ENCODE peak calls at places on chromosomes 1 and 21, in nine cellular contexts. Q is astrocyte of the cerebellum; F is activated naive CD4-positive, alpha-beta T cell treated with anti-CD3 and anti-CD28 coated beads, Interleukin-2, amount 10 ng/mL, durations not matched to agents 7 days and 5 days; G is amniotic epithelial cell; Z is mesendoderm; I is amygdala; R is T-helper 22 cell; B is H9; S is WTC11. D is an unnamed sample.

GRCh38 chr1:39980555-39981313 is 25.8 kb downstream of the MFSD2A start:
- DNase-seq in R (no peak), S (no peak), I (no peak), B (no peak), G (no peak), Z (peak), F (no peak), Q (no peak), D (no peak)

GRCh38 chr21:34110594-34111202 is 37.3 kb downstream of the MRPS6 start:
- DNase-seq in Z (no peak), S (no peak), B (no peak), G (no peak), Q (no peak), F (no peak), R (no peak), I (no peak), D (no peak)

GRCh38 chr1:20719871-20720620 is 2.2 kb upstream of the KIF17 start:
- DNase-seq in I (no peak), F (no peak), S (no peak), B (peak), G (no peak), Q (no peak), Z (no peak), R (no peak), D (no peak)

GRCh38 chr1:88983791-88984552 is 8.5 kb downstream of the KYAT3 start:
- DNase-seq in R (peak), B (no peak), Q (peak), Z (peak), G (peak), I (no peak), S (no peak), F (peak), D (no peak)

GRCh38 chr1:160704250-160704649 is 7.4 kb downstream of the CD48 start:
- DNase-seq in Q (no peak), G (peak), S (no peak), I (no peak), F (no peak), R (no peak), B (no peak), Z (no peak), D (no peak)

GRCh38 chr1:7579016-7579415 is 192.1 kb upstream of the VAMP3 start:
- DNase-seq in I (no peak), Z (no peak), G (no peak), R (no peak), F (peak), B (no peak), Q (no peak), S (no peak), D (no peak)

GRCh38 chr1:222042120-222042519 is 300.2 kb upstream of the DUSP10 start:
- DNase-seq in R (no peak), F (no peak), G (peak), Q (no peak), B (no peak), S (no peak), Z (no peak), I (no peak), D (no peak)

GRCh38 chr1:2229032-2229920 is 1.2 kb downstream of the SKI start:
- DNase-seq in F (peak), I (peak), Q (no peak), Z (peak), G (peak), S (peak), R (no peak), B (no peak), D (no peak)

GRCh38 chr1:5597991-5598823 is 394.0 kb downstream of the NPHP4 start:
- DNase-seq in G (no peak), F (no peak), Z (peak), S (no peak), R (no peak), I (no peak), Q (no peak), B (peak), D (no peak)

GRCh38 chr21:40166291-40166843 is 299.1 kb downstream of the PCP4 start:
- DNase-seq in R (no peak), B (no peak), Q (peak), F (no peak), G (no peak), I (no peak), Z (peak), S (no peak), D (no peak)

GRCh38 chr21:45578811-45579381 is 36.7 kb upstream of the SLC19A1 start:
- DNase-seq in S (peak), R (no peak), F (no peak), Z (no peak), I (no peak), G (no peak), B (no peak), Q (no peak), D (no peak)

GRCh38 chr1:34268311-34269042 is 91.8 kb downstream of the C1orf94 start:
- DNase-seq in F (no peak), Z (peak), B (no peak), I (no peak), G (no peak), R (no peak), S (no peak), Q (peak), D (no peak)